ENCODE peak calls at places on chromosomes 4 and X, in seven cellular contexts. Y is AG04449, H is H9, F is non-pigmented ciliary epithelial cell, L is heart left ventricle, W is caudate nucleus, N is kidney. A is an unnamed sample.

GRCh38 chrX:292900-293897 is 12.0 kb downstream of the PLCXD1 start:
- DNase-seq in Y (no peak), H (no peak), F (no peak), W (no peak), N (peak; percentile 68), L (no peak), A (no peak)

GRCh38 chrX:137427813-137428212 is 138.1 kb upstream of the ZIC3 start:
- DNase-seq in F (no peak), H (no peak), N (no peak), W (no peak), Y (no peak), L (no peak), A (no peak)

GRCh38 chr4:80989921-80990544 is 40.5 kb upstream of the BMP3 start:
- DNase-seq in Y (peak; percentile 19), L (no peak), W (no peak), N (no peak), H (no peak), F (peak; percentile 45), A (no peak)

GRCh38 chrX:133444196-133444595 is 28.9 kb upstream of the GPC4 start:
- DNase-seq in F (no peak), N (no peak), Y (no peak), H (no peak), L (no peak), W (no peak), A (no peak)

GRCh38 chr4:140662082-140662869 is 93.5 kb upstream of the UCP1 start:
- DNase-seq in W (no peak), N (no peak), F (no peak), Y (no peak), L (no peak), H (no peak), A (no peak)

GRCh38 chrX:77431227-77431626 is 16.0 kb upstream of the FGF16 start:
- DNase-seq in H (no peak), F (no peak), Y (no peak), L (peak; percentile 42), W (no peak), N (no peak), A (no peak)

GRCh38 chr4:30718021-30718888 is 1.9 kb upstream of the PCDH7 start:
- DNase-seq in L (peak; percentile 64), H (peak; percentile 65), N (peak; percentile 75), F (no peak), W (peak; percentile 46), Y (no peak), A (peak; percentile 56)

GRCh38 chr4:20062054-20062453 is 189.7 kb upstream of the SLIT2 start:
- DNase-seq in F (no peak), Y (no peak), H (no peak), W (no peak), L (no peak), N (no peak), A (no peak)

GRCh38 chr4:5798946-5799345 is 87.9 kb downstream of the EVC start:
- DNase-seq in F (no peak), H (no peak), Y (no peak), L (no peak), W (no peak), N (no peak), A (no peak)

GRCh38 chr4:118879409-118879808 is 9.2 kb upstream of the SYNPO2 start:
- DNase-seq in N (no peak), F (no peak), Y (no peak), W (no peak), H (no peak), L (no peak), A (no peak)

GRCh38 chrX:27674491-27674890 is 84.3 kb downstream of the DCAF8L2 start:
- DNase-seq in H (no peak), L (no peak), F (no peak), Y (no peak), W (no peak), N (no peak), A (no peak)

GRCh38 chrX:120358687-120359086 is 3.2 kb upstream of the ATP1B4 start:
- DNase-seq in N (no peak), W (no peak), L (no peak), Y (no peak), H (no peak), F (no peak), A (no peak)

GRCh38 chrX:30196322-30196721 is 19.0 kb upstream of the MAGEB2 start:
- DNase-seq in H (no peak), N (no peak), W (no peak), F (no peak), L (no peak), Y (no peak), A (no peak)

GRCh38 chr4:76197971-76198410 is 15.6 kb downstream of the SCARB2 start:
- DNase-seq in Y (no peak), N (peak; percentile 79), F (no peak), L (peak; percentile 69), H (no peak), W (peak; percentile 46), A (peak; percentile 70)